ENCODE peak calls at places on chromosomes 11 and 22, in eight cellular contexts. One of them, this sample, is unnamed.
A peak's percentile ranks its signal among the peaks of the same experiment; 100 is the strongest.

GRCh38 chr11:107999759-108000455 is 8.8 kb upstream of the CUL5 start:
- DNase-seq in fibroblast of lung: peak; percentile 37
- DNase-seq in right lobe of liver: no peak
- DNase-seq in tibial nerve: no peak
- DNase-seq in BJ: no peak
- DNase-seq in mucosa of descending colon: no peak
- DNase-seq in lower lobe of right lung: no peak
- DNase-seq in heart left ventricle: no peak
- DNase-seq in this sample: no peak

GRCh38 chr11:821513-822371 is 3.0 kb downstream of the PNPLA2 start:
- DNase-seq in fibroblast of lung: no peak
- DNase-seq in right lobe of liver: no peak
- DNase-seq in tibial nerve: no peak
- DNase-seq in BJ: no peak
- DNase-seq in mucosa of descending colon: no peak
- DNase-seq in lower lobe of right lung: peak; percentile 85
- DNase-seq in heart left ventricle: no peak
- DNase-seq in this sample: no peak

GRCh38 chr22:42064629-42065028 is 6.0 kb downstream of the NAGA start:
- DNase-seq in fibroblast of lung: no peak
- DNase-seq in right lobe of liver: no peak
- DNase-seq in tibial nerve: no peak
- DNase-seq in BJ: no peak
- DNase-seq in mucosa of descending colon: peak; percentile 47
- DNase-seq in lower lobe of right lung: no peak
- DNase-seq in heart left ventricle: no peak
- DNase-seq in this sample: no peak

GRCh38 chr11:117230981-117231636 is 764 bp downstream of the PCSK7 start:
- DNase-seq in fibroblast of lung: no peak
- DNase-seq in right lobe of liver: no peak
- DNase-seq in tibial nerve: no peak
- DNase-seq in BJ: no peak
- DNase-seq in mucosa of descending colon: no peak
- DNase-seq in lower lobe of right lung: no peak
- DNase-seq in heart left ventricle: no peak
- DNase-seq in this sample: no peak

GRCh38 chr11:45097721-45098493 is 48.5 kb upstream of the PRDM11 start:
- DNase-seq in fibroblast of lung: peak; percentile 79
- DNase-seq in right lobe of liver: no peak
- DNase-seq in tibial nerve: no peak
- DNase-seq in BJ: no peak
- DNase-seq in mucosa of descending colon: peak; percentile 53
- DNase-seq in lower lobe of right lung: no peak
- DNase-seq in heart left ventricle: peak; percentile 69
- DNase-seq in this sample: peak; percentile 63

GRCh38 chr11:99277281-99277680 is 256.5 kb downstream of the CNTN5 start:
- DNase-seq in fibroblast of lung: no peak
- DNase-seq in right lobe of liver: no peak
- DNase-seq in tibial nerve: no peak
- DNase-seq in BJ: no peak
- DNase-seq in mucosa of descending colon: no peak
- DNase-seq in lower lobe of right lung: no peak
- DNase-seq in heart left ventricle: no peak
- DNase-seq in this sample: no peak

GRCh38 chr22:49685686-49686085 is 142.0 kb downstream of the BRD1 start:
- DNase-seq in fibroblast of lung: no peak
- DNase-seq in right lobe of liver: no peak
- DNase-seq in tibial nerve: no peak
- DNase-seq in BJ: no peak
- DNase-seq in mucosa of descending colon: no peak
- DNase-seq in lower lobe of right lung: no peak
- DNase-seq in heart left ventricle: no peak
- DNase-seq in this sample: no peak

GRCh38 chr11:70582886-70583641 is 184.7 kb downstream of the CTTN start:
- DNase-seq in fibroblast of lung: no peak
- DNase-seq in right lobe of liver: no peak
- DNase-seq in tibial nerve: no peak
- DNase-seq in BJ: no peak
- DNase-seq in mucosa of descending colon: peak; percentile 8
- DNase-seq in lower lobe of right lung: peak; percentile 35
- DNase-seq in heart left ventricle: no peak
- DNase-seq in this sample: no peak

GRCh38 chr11:2685051-2685450 is 14.7 kb downstream of the KCNQ1OT1 start:
- DNase-seq in fibroblast of lung: no peak
- DNase-seq in right lobe of liver: no peak
- DNase-seq in tibial nerve: no peak
- DNase-seq in BJ: no peak
- DNase-seq in mucosa of descending colon: no peak
- DNase-seq in lower lobe of right lung: no peak
- DNase-seq in heart left ventricle: no peak
- DNase-seq in this sample: peak; percentile 18

GRCh38 chr11:114163231-114163631 is 103.7 kb downstream of the ZBTB16 start:
- DNase-seq in fibroblast of lung: no peak
- DNase-seq in right lobe of liver: no peak
- DNase-seq in tibial nerve: no peak
- DNase-seq in BJ: no peak
- DNase-seq in mucosa of descending colon: no peak
- DNase-seq in lower lobe of right lung: no peak
- DNase-seq in heart left ventricle: no peak
- DNase-seq in this sample: no peak

GRCh38 chr11:17381156-17381555 is 7.3 kb downstream of the KCNJ11 start:
- DNase-seq in fibroblast of lung: no peak
- DNase-seq in right lobe of liver: no peak
- DNase-seq in tibial nerve: no peak
- DNase-seq in BJ: no peak
- DNase-seq in mucosa of descending colon: no peak
- DNase-seq in lower lobe of right lung: no peak
- DNase-seq in heart left ventricle: no peak
- DNase-seq in this sample: no peak

GRCh38 chr11:102279641-102280170 is 37.6 kb upstream of the BIRC3 start:
- DNase-seq in fibroblast of lung: peak; percentile 89
- DNase-seq in right lobe of liver: no peak
- DNase-seq in tibial nerve: no peak
- DNase-seq in BJ: no peak
- DNase-seq in mucosa of descending colon: no peak
- DNase-seq in lower lobe of right lung: no peak
- DNase-seq in heart left ventricle: no peak
- DNase-seq in this sample: no peak

GRCh38 chr11:116879789-116880402 is 42.5 kb upstream of the APOA1 start:
- DNase-seq in fibroblast of lung: peak; percentile 90
- DNase-seq in right lobe of liver: no peak
- DNase-seq in tibial nerve: no peak
- DNase-seq in BJ: no peak
- DNase-seq in mucosa of descending colon: no peak
- DNase-seq in lower lobe of right lung: no peak
- DNase-seq in heart left ventricle: no peak
- DNase-seq in this sample: peak; percentile 25

GRCh38 chr11:63490551-63491239 is at the start of gene PLAAT5:
- DNase-seq in fibroblast of lung: peak; percentile 15
- DNase-seq in right lobe of liver: no peak
- DNase-seq in tibial nerve: no peak
- DNase-seq in BJ: no peak
- DNase-seq in mucosa of descending colon: no peak
- DNase-seq in lower lobe of right lung: peak; percentile 64
- DNase-seq in heart left ventricle: no peak
- DNase-seq in this sample: no peak

GRCh38 chr22:50523806-50524663 is 1.4 kb downstream of the SCO2 start:
- DNase-seq in fibroblast of lung: no peak
- DNase-seq in right lobe of liver: no peak
- DNase-seq in tibial nerve: no peak
- DNase-seq in BJ: no peak
- DNase-seq in mucosa of descending colon: peak; percentile 55
- DNase-seq in lower lobe of right lung: no peak
- DNase-seq in heart left ventricle: no peak
- DNase-seq in this sample: peak; percentile 62

GRCh38 chr11:44833869-44834452 is 107.2 kb downstream of the TSPAN18 start:
- DNase-seq in fibroblast of lung: no peak
- DNase-seq in right lobe of liver: no peak
- DNase-seq in tibial nerve: no peak
- DNase-seq in BJ: no peak
- DNase-seq in mucosa of descending colon: no peak
- DNase-seq in lower lobe of right lung: no peak
- DNase-seq in heart left ventricle: no peak
- DNase-seq in this sample: no peak

GRCh38 chr11:75826463-75827220 is 11.6 kb downstream of the UVRAG start:
- DNase-seq in fibroblast of lung: no peak
- DNase-seq in right lobe of liver: no peak
- DNase-seq in tibial nerve: no peak
- DNase-seq in BJ: no peak
- DNase-seq in mucosa of descending colon: no peak
- DNase-seq in lower lobe of right lung: no peak
- DNase-seq in heart left ventricle: peak; percentile 31
- DNase-seq in this sample: no peak

GRCh38 chr11:70507466-70508230 is 109.3 kb downstream of the CTTN start:
- DNase-seq in fibroblast of lung: no peak
- DNase-seq in right lobe of liver: peak; percentile 3
- DNase-seq in tibial nerve: no peak
- DNase-seq in BJ: no peak
- DNase-seq in mucosa of descending colon: peak; percentile 6
- DNase-seq in lower lobe of right lung: peak; percentile 32
- DNase-seq in heart left ventricle: no peak
- DNase-seq in this sample: peak; percentile 5

GRCh38 chr11:120225372-120225909 is 14.5 kb upstream of the POU2F3 start:
- DNase-seq in fibroblast of lung: peak; percentile 49
- DNase-seq in right lobe of liver: no peak
- DNase-seq in tibial nerve: no peak
- DNase-seq in BJ: no peak
- DNase-seq in mucosa of descending colon: no peak
- DNase-seq in lower lobe of right lung: no peak
- DNase-seq in heart left ventricle: no peak
- DNase-seq in this sample: no peak

GRCh38 chr22:27327497-27327896 is 474.1 kb downstream of the MN1 start:
- DNase-seq in fibroblast of lung: no peak
- DNase-seq in right lobe of liver: no peak
- DNase-seq in tibial nerve: no peak
- DNase-seq in BJ: no peak
- DNase-seq in mucosa of descending colon: no peak
- DNase-seq in lower lobe of right lung: no peak
- DNase-seq in heart left ventricle: no peak
- DNase-seq in this sample: no peak

GRCh38 chr11:119299416-119299815 is 17.5 kb downstream of the MCAM start:
- DNase-seq in fibroblast of lung: no peak
- DNase-seq in right lobe of liver: no peak
- DNase-seq in tibial nerve: no peak
- DNase-seq in BJ: no peak
- DNase-seq in mucosa of descending colon: no peak
- DNase-seq in lower lobe of right lung: no peak
- DNase-seq in heart left ventricle: no peak
- DNase-seq in this sample: no peak

GRCh38 chr11:119100246-119100959 is 1.2 kb downstream of the DPAGT1 start:
- DNase-seq in fibroblast of lung: peak; percentile 60
- DNase-seq in right lobe of liver: no peak
- DNase-seq in tibial nerve: no peak
- DNase-seq in BJ: no peak
- DNase-seq in mucosa of descending colon: no peak
- DNase-seq in lower lobe of right lung: no peak
- DNase-seq in heart left ventricle: no peak
- DNase-seq in this sample: no peak

GRCh38 chr11:108508653-108509593 is 10.7 kb upstream of the POGLUT3 start:
- DNase-seq in fibroblast of lung: no peak
- DNase-seq in right lobe of liver: no peak
- DNase-seq in tibial nerve: no peak
- DNase-seq in BJ: no peak
- DNase-seq in mucosa of descending colon: no peak
- DNase-seq in lower lobe of right lung: no peak
- DNase-seq in heart left ventricle: no peak
- DNase-seq in this sample: no peak

DNA sequence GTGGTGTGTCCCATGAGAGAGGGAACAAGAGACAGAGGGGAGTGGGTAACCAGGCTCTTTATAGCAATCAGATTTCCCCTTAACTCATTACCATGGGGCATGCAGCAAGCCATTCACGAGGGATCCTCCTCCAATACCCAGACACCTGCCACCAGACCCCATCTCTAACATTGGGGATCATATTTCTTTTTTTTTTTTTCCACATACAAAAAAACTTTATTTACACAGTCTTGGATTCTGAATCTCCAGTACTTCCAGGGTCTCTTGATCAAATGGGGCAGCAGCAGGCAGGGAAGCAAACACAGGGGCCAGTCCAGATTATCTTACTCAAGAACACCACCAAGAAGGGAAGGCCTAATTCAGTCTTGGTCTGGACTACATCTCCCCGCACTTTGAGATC is 4.3 kb downstream of the DLAT start:
- DNase-seq in fibroblast of lung: no peak
- DNase-seq in right lobe of liver: no peak
- DNase-seq in tibial nerve: no peak
- DNase-seq in BJ: no peak
- DNase-seq in mucosa of descending colon: no peak
- DNase-seq in lower lobe of right lung: no peak
- DNase-seq in heart left ventricle: no peak
- DNase-seq in this sample: no peak
- H3K36me3 ChIP-seq in fibroblast of lung: peaks cover 6% of the 10 kb centered on the region
- H3K36me3 ChIP-seq in right lobe of liver: no peaks in the 10 kb centered on the region
- H3K36me3 ChIP-seq in tibial nerve: peaks cover 66% of the 10 kb centered on the region
- H3K36me3 ChIP-seq in BJ: peaks cover 2% of the 10 kb centered on the region
- H3K36me3 ChIP-seq in mucosa of descending colon: no peaks in the 10 kb centered on the region
- H3K36me3 ChIP-seq in lower lobe of right lung: peaks cover 65% of the 10 kb centered on the region
- H3K36me3 ChIP-seq in heart left ventricle: peaks cover 66% of the 10 kb centered on the region
- H3K36me3 ChIP-seq in this sample: no peaks in the 10 kb centered on the region

GRCh38 chr11:65216830-65217229 is 35.1 kb downstream of the CAPN1 start:
- DNase-seq in fibroblast of lung: no peak
- DNase-seq in right lobe of liver: no peak
- DNase-seq in tibial nerve: no peak
- DNase-seq in BJ: no peak
- DNase-seq in mucosa of descending colon: no peak
- DNase-seq in lower lobe of right lung: no peak
- DNase-seq in heart left ventricle: no peak
- DNase-seq in this sample: no peak
- TF ChIP-seq CTCF in fibroblast of lung: no peak
- TF ChIP-seq CTCF in right lobe of liver: no peak
- TF ChIP-seq CTCF in tibial nerve: no peak
- TF ChIP-seq CTCF in BJ: no peak
- TF ChIP-seq CTCF in mucosa of descending colon: no peak
- TF ChIP-seq CTCF in lower lobe of right lung: no peak
- TF ChIP-seq CTCF in heart left ventricle: no peak
- TF ChIP-seq CTCF in this sample: no peak

GRCh38 chr22:38716271-38716670 is 10.5 kb downstream of the GTPBP1 start:
- DNase-seq in fibroblast of lung: no peak
- DNase-seq in right lobe of liver: no peak
- DNase-seq in tibial nerve: no peak
- DNase-seq in BJ: no peak
- DNase-seq in mucosa of descending colon: no peak
- DNase-seq in lower lobe of right lung: no peak
- DNase-seq in heart left ventricle: no peak
- DNase-seq in this sample: no peak
- H3K36me3 ChIP-seq in fibroblast of lung: peaks cover 7% of the 10 kb centered on the region
- H3K36me3 ChIP-seq in right lobe of liver: no peaks in the 10 kb centered on the region
- H3K36me3 ChIP-seq in tibial nerve: peaks cover 41% of the 10 kb centered on the region
- H3K36me3 ChIP-seq in BJ: peaks cover 20% of the 10 kb centered on the region
- H3K36me3 ChIP-seq in mucosa of descending colon: no peaks in the 10 kb centered on the region
- H3K36me3 ChIP-seq in lower lobe of right lung: peaks cover 52% of the 10 kb centered on the region
- H3K36me3 ChIP-seq in heart left ventricle: peaks cover 50% of the 10 kb centered on the region
- H3K36me3 ChIP-seq in this sample: no peaks in the 10 kb centered on the region

DNA sequence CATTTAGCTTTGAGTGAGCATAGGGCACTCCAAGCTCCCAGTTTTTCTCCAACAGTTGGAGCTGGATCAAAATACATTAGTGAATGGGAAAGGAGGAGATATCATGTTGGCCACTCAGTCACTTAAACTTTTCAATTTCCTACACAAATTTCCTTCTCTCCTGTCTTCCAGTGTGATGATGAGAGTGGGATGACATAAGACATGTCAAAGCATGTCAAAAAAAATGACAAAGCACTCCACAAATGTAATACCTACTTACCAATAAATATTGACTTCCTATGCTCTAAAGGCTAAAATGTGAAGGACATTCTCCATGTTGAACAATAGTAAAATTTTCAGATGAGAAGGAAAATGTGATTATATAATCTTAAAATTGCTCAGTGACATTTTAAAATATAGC is 1.5 kb upstream of the GRM5 start:
- DNase-seq in fibroblast of lung: no peak
- DNase-seq in right lobe of liver: no peak
- DNase-seq in tibial nerve: no peak
- DNase-seq in BJ: no peak
- DNase-seq in mucosa of descending colon: no peak
- DNase-seq in lower lobe of right lung: no peak
- DNase-seq in heart left ventricle: no peak
- DNase-seq in this sample: no peak
- TF ChIP-seq CTCF in fibroblast of lung: no peak
- TF ChIP-seq CTCF in right lobe of liver: no peak
- TF ChIP-seq CTCF in tibial nerve: no peak
- TF ChIP-seq CTCF in BJ: no peak
- TF ChIP-seq CTCF in mucosa of descending colon: no peak
- TF ChIP-seq CTCF in lower lobe of right lung: no peak
- TF ChIP-seq CTCF in heart left ventricle: no peak
- TF ChIP-seq CTCF in this sample: no peak